ENCODE peak calls at places on chromosomes 4 and X, in eight cellular contexts. One of them, this sample, is unnamed. For H3K27me3, the result is how much of the 10 kb centered on the place peaks cover.

GRCh38 chr4:8740666-8741395 is 130.8 kb downstream of the HMX1 start:
- DNase-seq in endothelial cell of umbilical vein: no peak
- DNase-seq in hepatocyte: no peak
- DNase-seq in neural progenitor cell: no peak
- DNase-seq in neuronal stem cell: no peak
- DNase-seq in H9: peak
- DNase-seq in IMR-90: no peak
- DNase-seq in mesenchymal stem cell: no peak
- DNase-seq in this sample: no peak

GRCh38 chr4:130336585-130337217 is 1240.7 kb downstream of the C4orf33 start:
- DNase-seq in endothelial cell of umbilical vein: peak
- DNase-seq in hepatocyte: peak
- DNase-seq in neural progenitor cell: peak
- DNase-seq in neuronal stem cell: no peak
- DNase-seq in H9: no peak
- DNase-seq in IMR-90: peak
- DNase-seq in mesenchymal stem cell: peak
- DNase-seq in this sample: peak

GRCh38 chrX:154411322-154411980 is at the start of gene TAFAZZIN:
- DNase-seq in endothelial cell of umbilical vein: peak
- DNase-seq in hepatocyte: peak
- DNase-seq in neural progenitor cell: peak
- DNase-seq in neuronal stem cell: peak
- DNase-seq in H9: peak
- DNase-seq in IMR-90: peak
- DNase-seq in mesenchymal stem cell: peak
- DNase-seq in this sample: peak

GRCh38 chr4:118814054-118814453 is 21.9 kb downstream of the SEC24D start:
- DNase-seq in endothelial cell of umbilical vein: no peak
- DNase-seq in hepatocyte: no peak
- DNase-seq in neural progenitor cell: no peak
- DNase-seq in neuronal stem cell: no peak
- DNase-seq in H9: no peak
- DNase-seq in IMR-90: no peak
- DNase-seq in mesenchymal stem cell: no peak
- DNase-seq in this sample: no peak

GRCh38 chrX:21295246-21295820 is 78.9 kb upstream of the CNKSR2 start:
- DNase-seq in endothelial cell of umbilical vein: no peak
- DNase-seq in hepatocyte: no peak
- DNase-seq in neural progenitor cell: no peak
- DNase-seq in neuronal stem cell: no peak
- DNase-seq in H9: peak
- DNase-seq in IMR-90: no peak
- DNase-seq in mesenchymal stem cell: no peak
- DNase-seq in this sample: no peak

GRCh38 chr4:187940299-187940698 is 55.3 kb upstream of the ZFP42 start:
- DNase-seq in endothelial cell of umbilical vein: no peak
- DNase-seq in hepatocyte: no peak
- DNase-seq in neural progenitor cell: no peak
- DNase-seq in neuronal stem cell: no peak
- DNase-seq in H9: no peak
- DNase-seq in IMR-90: peak
- DNase-seq in mesenchymal stem cell: no peak
- DNase-seq in this sample: no peak

GRCh38 chr4:13627185-13627605 is 330 bp downstream of the BOD1L1 start:
- DNase-seq in endothelial cell of umbilical vein: peak
- DNase-seq in hepatocyte: no peak
- DNase-seq in neural progenitor cell: no peak
- DNase-seq in neuronal stem cell: peak
- DNase-seq in H9: peak
- DNase-seq in IMR-90: no peak
- DNase-seq in mesenchymal stem cell: peak
- DNase-seq in this sample: peak

GRCh38 chrX:153878969-153879653 is 6.9 kb downstream of the L1CAM start:
- DNase-seq in endothelial cell of umbilical vein: no peak
- DNase-seq in hepatocyte: no peak
- DNase-seq in neural progenitor cell: peak
- DNase-seq in neuronal stem cell: no peak
- DNase-seq in H9: peak
- DNase-seq in IMR-90: no peak
- DNase-seq in mesenchymal stem cell: no peak
- DNase-seq in this sample: no peak

GRCh38 chr4:14987054-14987453 is 15.2 kb upstream of the CPEB2 start:
- DNase-seq in endothelial cell of umbilical vein: no peak
- DNase-seq in hepatocyte: no peak
- DNase-seq in neural progenitor cell: no peak
- DNase-seq in neuronal stem cell: no peak
- DNase-seq in H9: no peak
- DNase-seq in IMR-90: no peak
- DNase-seq in mesenchymal stem cell: no peak
- DNase-seq in this sample: no peak

GRCh38 chrX:47623540-47624027 is 3.9 kb upstream of the SYN1 start:
- DNase-seq in endothelial cell of umbilical vein: peak
- DNase-seq in hepatocyte: peak
- DNase-seq in neural progenitor cell: peak
- DNase-seq in neuronal stem cell: peak
- DNase-seq in H9: peak
- DNase-seq in IMR-90: peak
- DNase-seq in mesenchymal stem cell: peak
- DNase-seq in this sample: peak

GRCh38 chrX:115553171-115553570 is 7.8 kb upstream of the PLS3 start:
- DNase-seq in endothelial cell of umbilical vein: no peak
- DNase-seq in hepatocyte: no peak
- DNase-seq in neural progenitor cell: peak
- DNase-seq in neuronal stem cell: no peak
- DNase-seq in H9: no peak
- DNase-seq in IMR-90: no peak
- DNase-seq in mesenchymal stem cell: no peak
- DNase-seq in this sample: no peak

GRCh38 chr4:67581208-67581857 is 22.8 kb downstream of the STAP1 start:
- DNase-seq in endothelial cell of umbilical vein: no peak
- DNase-seq in hepatocyte: no peak
- DNase-seq in neural progenitor cell: no peak
- DNase-seq in neuronal stem cell: no peak
- DNase-seq in H9: no peak
- DNase-seq in IMR-90: no peak
- DNase-seq in mesenchymal stem cell: no peak
- DNase-seq in this sample: no peak

DNA sequence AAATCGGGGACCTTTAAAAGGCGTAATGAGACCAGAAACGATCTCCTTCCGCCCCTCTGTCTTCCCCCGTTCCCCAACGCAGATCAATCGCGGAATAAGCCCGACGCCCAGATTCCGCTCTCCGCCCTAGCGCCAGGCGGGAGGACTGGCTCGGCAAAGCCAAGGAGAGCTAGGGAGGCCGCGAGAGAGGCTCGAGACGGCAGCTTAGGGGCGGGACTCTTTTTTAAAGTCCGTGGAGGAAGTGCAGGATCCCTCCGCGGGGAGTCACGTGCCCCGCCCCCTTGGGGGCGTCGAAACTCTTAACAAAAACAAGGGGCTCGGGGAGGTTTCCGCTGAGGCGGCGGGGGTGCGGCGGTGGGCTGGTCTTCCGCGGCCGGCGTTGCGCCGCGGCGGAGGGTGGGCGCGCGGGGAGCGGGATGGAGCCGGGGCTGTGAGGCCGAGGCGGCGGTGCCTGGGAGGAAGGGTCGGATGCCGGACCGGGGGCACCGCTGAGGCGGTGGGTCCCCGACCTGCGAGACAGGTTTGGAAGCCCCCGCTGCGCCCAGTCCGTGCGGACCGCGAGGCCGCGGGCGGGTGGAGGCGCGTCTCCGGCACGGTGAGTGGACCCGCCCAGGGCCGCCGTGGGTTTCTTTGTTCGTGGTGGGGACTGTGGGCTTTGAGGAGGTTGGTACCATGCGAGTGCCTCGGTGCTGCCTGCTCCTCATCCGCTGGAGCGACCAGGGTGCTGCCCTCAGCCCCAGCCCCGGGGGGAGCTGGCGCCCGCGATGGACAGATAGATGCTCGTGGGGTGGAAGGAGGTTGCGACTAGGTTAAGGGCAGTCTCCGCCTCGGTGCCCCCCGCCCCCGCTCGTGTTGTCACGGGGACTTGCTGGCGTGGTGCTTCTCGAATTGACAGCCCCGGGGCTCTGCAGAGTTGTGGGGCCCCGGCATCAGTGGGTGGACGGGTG is at the start of gene CCNG2:
- DNase-seq in endothelial cell of umbilical vein: no peak
- DNase-seq in hepatocyte: peak
- DNase-seq in neural progenitor cell: peak
- DNase-seq in neuronal stem cell: no peak
- DNase-seq in H9: peak
- DNase-seq in IMR-90: peak
- DNase-seq in mesenchymal stem cell: peak
- DNase-seq in this sample: peak
- H3K4me2 ChIP-seq in endothelial cell of umbilical vein: peak
- H3K4me2 ChIP-seq in hepatocyte: peak
- H3K4me2 ChIP-seq in neural progenitor cell: peak
- H3K4me2 ChIP-seq in neuronal stem cell: peak
- H3K4me2 ChIP-seq in H9: peak
- H3K4me2 ChIP-seq in IMR-90: peak
- H3K4me2 ChIP-seq in mesenchymal stem cell: peak
- H3K4me2 ChIP-seq in this sample: peak

DNA sequence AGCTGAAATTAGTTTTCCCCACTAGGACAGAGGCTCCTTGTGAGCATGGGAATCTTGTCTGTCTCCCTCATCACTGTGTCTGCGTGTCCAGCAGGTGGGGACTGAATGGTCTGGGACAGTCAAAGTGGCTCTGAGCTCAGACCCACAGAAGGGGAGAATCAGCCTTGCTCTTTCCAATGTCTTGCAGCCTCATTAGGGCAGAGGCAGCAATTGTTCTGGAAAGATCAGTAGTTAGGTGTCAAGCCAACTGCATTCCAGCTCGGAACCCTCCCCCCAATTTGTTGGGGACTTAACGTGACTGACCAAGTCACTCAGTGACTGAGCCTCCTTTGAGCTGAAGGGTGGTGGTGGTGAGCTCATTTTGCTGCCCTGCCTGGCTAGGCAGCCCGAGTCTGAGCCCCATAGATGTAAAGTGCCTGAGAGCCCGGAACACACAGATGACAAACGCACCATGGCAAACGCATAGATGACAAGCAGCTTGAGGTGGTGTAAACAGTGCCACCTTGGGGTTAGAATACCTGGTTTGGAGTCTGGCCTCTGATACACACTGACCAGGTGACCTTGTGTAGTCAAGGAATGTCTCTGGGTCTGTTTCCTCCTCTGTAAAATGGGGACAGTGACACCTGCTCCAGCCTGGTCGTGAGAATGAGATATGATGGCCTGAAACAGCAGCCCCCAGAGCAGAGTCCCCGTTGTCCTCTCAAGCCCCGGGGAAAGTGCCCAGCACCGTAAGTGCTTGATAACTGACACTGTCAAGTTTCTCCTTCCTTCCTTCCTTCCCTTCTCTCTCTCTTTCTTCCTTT is 2.7 kb upstream of the SORCS2 start:
- DNase-seq in endothelial cell of umbilical vein: no peak
- DNase-seq in hepatocyte: peak
- DNase-seq in neural progenitor cell: peak
- DNase-seq in neuronal stem cell: no peak
- DNase-seq in H9: peak
- DNase-seq in IMR-90: no peak
- DNase-seq in mesenchymal stem cell: no peak
- DNase-seq in this sample: peak
- H3K27me3 ChIP-seq in endothelial cell of umbilical vein: under half
- H3K27me3 ChIP-seq in hepatocyte: under half
- H3K27me3 ChIP-seq in neural progenitor cell: half or more
- H3K27me3 ChIP-seq in neuronal stem cell: under half
- H3K27me3 ChIP-seq in H9: under half
- H3K27me3 ChIP-seq in IMR-90: half or more
- H3K27me3 ChIP-seq in mesenchymal stem cell: half or more
- H3K27me3 ChIP-seq in this sample: under half

GRCh38 chr4:2858451-2859217 is 15.0 kb downstream of the ADD1 start:
- DNase-seq in endothelial cell of umbilical vein: peak
- DNase-seq in hepatocyte: no peak
- DNase-seq in neural progenitor cell: no peak
- DNase-seq in neuronal stem cell: no peak
- DNase-seq in H9: no peak
- DNase-seq in IMR-90: peak
- DNase-seq in mesenchymal stem cell: peak
- DNase-seq in this sample: no peak
- H3K4me2 ChIP-seq in endothelial cell of umbilical vein: no peak
- H3K4me2 ChIP-seq in hepatocyte: peak
- H3K4me2 ChIP-seq in neural progenitor cell: no peak
- H3K4me2 ChIP-seq in neuronal stem cell: no peak
- H3K4me2 ChIP-seq in H9: no peak
- H3K4me2 ChIP-seq in IMR-90: peak
- H3K4me2 ChIP-seq in mesenchymal stem cell: no peak
- H3K4me2 ChIP-seq in this sample: no peak

GRCh38 chrX:97751016-97751415 is 867.3 kb downstream of the RPA4 start:
- DNase-seq in endothelial cell of umbilical vein: no peak
- DNase-seq in hepatocyte: no peak
- DNase-seq in neural progenitor cell: no peak
- DNase-seq in neuronal stem cell: no peak
- DNase-seq in H9: no peak
- DNase-seq in IMR-90: no peak
- DNase-seq in mesenchymal stem cell: no peak
- DNase-seq in this sample: no peak
- H3K27me3 ChIP-seq in endothelial cell of umbilical vein: under half
- H3K27me3 ChIP-seq in hepatocyte: under half
- H3K27me3 ChIP-seq in neural progenitor cell: under half
- H3K27me3 ChIP-seq in neuronal stem cell: under half
- H3K27me3 ChIP-seq in H9: under half
- H3K27me3 ChIP-seq in IMR-90: under half
- H3K27me3 ChIP-seq in mesenchymal stem cell: under half
- H3K27me3 ChIP-seq in this sample: under half

GRCh38 chr4:10671750-10672149 is 12.8 kb downstream of the CLNK start:
- DNase-seq in endothelial cell of umbilical vein: no peak
- DNase-seq in hepatocyte: no peak
- DNase-seq in neural progenitor cell: no peak
- DNase-seq in neuronal stem cell: no peak
- DNase-seq in H9: no peak
- DNase-seq in IMR-90: no peak
- DNase-seq in mesenchymal stem cell: no peak
- DNase-seq in this sample: no peak
- H3K4me2 ChIP-seq in endothelial cell of umbilical vein: no peak
- H3K4me2 ChIP-seq in hepatocyte: no peak
- H3K4me2 ChIP-seq in neural progenitor cell: no peak
- H3K4me2 ChIP-seq in neuronal stem cell: no peak
- H3K4me2 ChIP-seq in H9: no peak
- H3K4me2 ChIP-seq in IMR-90: no peak
- H3K4me2 ChIP-seq in mesenchymal stem cell: no peak
- H3K4me2 ChIP-seq in this sample: no peak

GRCh38 chr4:7411896-7412585 is 22.7 kb downstream of the PSAPL1 start:
- DNase-seq in endothelial cell of umbilical vein: no peak
- DNase-seq in hepatocyte: no peak
- DNase-seq in neural progenitor cell: no peak
- DNase-seq in neuronal stem cell: no peak
- DNase-seq in H9: no peak
- DNase-seq in IMR-90: no peak
- DNase-seq in mesenchymal stem cell: no peak
- DNase-seq in this sample: no peak
- H3K27me3 ChIP-seq in endothelial cell of umbilical vein: under half
- H3K27me3 ChIP-seq in hepatocyte: under half
- H3K27me3 ChIP-seq in neural progenitor cell: under half
- H3K27me3 ChIP-seq in neuronal stem cell: under half
- H3K27me3 ChIP-seq in H9: under half
- H3K27me3 ChIP-seq in IMR-90: under half
- H3K27me3 ChIP-seq in mesenchymal stem cell: under half
- H3K27me3 ChIP-seq in this sample: under half

This sample was measured in trophoblast cell.